ENCODE peak calls at places on chromosomes 4 and X, in eight cellular contexts. I is lower lobe of right lung, L is PC-9, P is GM23338, O is body of pancreas, U is glutamatergic neuron, E is OCI-LY7, Y is HepG2. A is an unnamed sample.

GRCh38 chr4:100075056-100075455 is 115.2 kb downstream of the DDIT4L start:
- DNase-seq in I (no peak), L (no peak), P (no peak), O (no peak), U (no peak), E (no peak), Y (no peak), A (no peak)

GRCh38 chr4:51866835-51867234 is 23.9 kb downstream of the DCUN1D4 start:
- DNase-seq in I (no peak), L (no peak), P (no peak), O (no peak), U (no peak), E (no peak), Y (no peak), A (no peak)

GRCh38 chr4:89303177-89303576 is 4.4 kb downstream of the GPRIN3 start:
- DNase-seq in I (peak; percentile 51), L (no peak), P (no peak), O (peak; percentile 50), U (no peak), E (no peak), Y (no peak), A (no peak)

GRCh38 chrX:67544871-67545771 is 1.3 kb downstream of the AR start:
- DNase-seq in I (peak; percentile 34), L (no peak), P (peak; percentile 30), O (no peak), U (peak; percentile 31), E (no peak), Y (no peak), A (peak; percentile 31)

GRCh38 chrX:105313596-105313995 is 93.1 kb upstream of the TEX13A start:
- DNase-seq in I (no peak), L (peak; percentile 70), P (no peak), O (no peak), U (no peak), E (no peak), Y (no peak), A (no peak)

GRCh38 chr4:132387060-132387459 is 762.0 kb upstream of the PCDH10 start:
- DNase-seq in I (no peak), L (no peak), P (no peak), O (no peak), U (no peak), E (no peak), Y (no peak), A (no peak)

GRCh38 chrX:125436855-125437254 is 117.2 kb downstream of the TEX13C start:
- DNase-seq in I (no peak), L (no peak), P (peak; percentile 50), O (no peak), U (no peak), E (peak; percentile 22), Y (no peak), A (no peak)

GRCh38 chr4:109979932-109980717 is 67.4 kb downstream of the EGF start:
- DNase-seq in I (no peak), L (no peak), P (no peak), O (no peak), U (no peak), E (no peak), Y (no peak), A (no peak)

GRCh38 chrX:9341305-9342201 is 123.3 kb upstream of the TBL1X start:
- DNase-seq in I (peak; percentile 82), L (peak; percentile 77), P (peak; percentile 50), O (peak; percentile 63), U (peak; percentile 40), E (peak; percentile 77), Y (no peak), A (no peak)

GRCh38 chr4:3331511-3332394 is 38.9 kb downstream of the RGS12 start:
- DNase-seq in I (no peak), L (no peak), P (no peak), O (no peak), U (no peak), E (no peak), Y (no peak), A (no peak)

GRCh38 chr4:65007841-65008439 is 598.7 kb upstream of the TECRL start:
- DNase-seq in I (no peak), L (no peak), P (peak; percentile 87), O (peak; percentile 15), U (no peak), E (peak; percentile 53), Y (peak; percentile 47), A (peak; percentile 40)

GRCh38 chr4:114378306-114378903 is 220.2 kb upstream of the UGT8 start:
- DNase-seq in I (no peak), L (no peak), P (no peak), O (peak; percentile 20), U (no peak), E (no peak), Y (no peak), A (no peak)

GRCh38 chrX:132022863-132023116 is 312 bp upstream of the STK26 start:
- DNase-seq in I (no peak), L (no peak), P (no peak), O (no peak), U (no peak), E (no peak), Y (no peak), A (no peak)

GRCh38 chrX:132023117-132023895 is at the start of gene STK26:
- DNase-seq in I (peak; percentile 83), L (peak; percentile 76), P (peak; percentile 77), O (peak; percentile 73), U (peak; percentile 60), E (peak; percentile 82), Y (peak; percentile 44), A (peak; percentile 71)

GRCh38 chrX:132025085-132025484 is 2.0 kb downstream of the STK26 start:
- DNase-seq in I (no peak), L (no peak), P (no peak), O (no peak), U (no peak), E (no peak), Y (peak; percentile 3), A (no peak)

GRCh38 chrX:132023896-132024386 is 839 bp downstream of the STK26 start:
- DNase-seq in I (peak; percentile 56), L (no peak), P (peak; percentile 60), O (no peak), U (no peak), E (peak; percentile 57), Y (no peak), A (no peak)

DNA sequence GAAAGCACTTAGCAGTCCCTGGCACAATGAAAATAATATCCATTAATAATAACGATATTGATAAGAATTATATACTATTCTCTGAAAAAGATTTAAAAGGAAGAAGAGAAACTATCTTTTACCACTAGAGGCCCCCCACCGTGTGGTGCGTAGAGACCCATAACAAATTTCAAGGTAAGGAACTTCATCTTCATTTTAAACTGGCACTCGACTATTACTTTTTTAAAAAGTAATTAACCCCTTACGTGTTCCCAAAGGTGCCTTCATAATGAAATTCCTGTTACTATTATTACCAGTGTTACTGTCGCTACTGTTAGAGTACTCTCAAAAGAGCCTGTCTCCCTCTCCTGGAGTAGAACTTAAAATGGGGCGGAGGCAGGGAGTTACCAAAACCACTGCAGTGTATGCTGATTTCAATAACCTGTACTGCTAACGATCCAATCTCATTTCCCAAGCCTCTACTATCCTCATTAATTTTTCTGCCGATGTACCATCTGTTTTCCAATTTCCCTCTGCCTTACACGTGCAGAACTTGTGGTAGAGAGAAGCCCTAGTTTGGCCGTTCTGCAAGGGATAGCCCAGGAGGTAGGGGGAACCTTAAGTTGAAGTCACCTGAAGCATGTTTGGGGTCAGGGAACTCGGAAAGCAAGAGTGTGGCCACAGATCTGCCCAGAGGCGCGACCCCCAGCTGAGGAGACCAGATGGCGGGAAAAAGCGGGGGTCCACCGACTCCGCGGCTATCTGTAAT is 813 bp upstream of the STK26 start:
- DNase-seq in I (no peak), L (no peak), P (peak; percentile 14), O (no peak), U (no peak), E (peak; percentile 31), Y (peak; percentile 2), A (no peak)
- TF ChIP-seq CTCF in I (peak; percentile 13), L (peak; percentile 64), P (peak; percentile 10), O (no peak), U (no peak), E (peak; percentile 78), Y (no peak), A (no peak)

DNA sequence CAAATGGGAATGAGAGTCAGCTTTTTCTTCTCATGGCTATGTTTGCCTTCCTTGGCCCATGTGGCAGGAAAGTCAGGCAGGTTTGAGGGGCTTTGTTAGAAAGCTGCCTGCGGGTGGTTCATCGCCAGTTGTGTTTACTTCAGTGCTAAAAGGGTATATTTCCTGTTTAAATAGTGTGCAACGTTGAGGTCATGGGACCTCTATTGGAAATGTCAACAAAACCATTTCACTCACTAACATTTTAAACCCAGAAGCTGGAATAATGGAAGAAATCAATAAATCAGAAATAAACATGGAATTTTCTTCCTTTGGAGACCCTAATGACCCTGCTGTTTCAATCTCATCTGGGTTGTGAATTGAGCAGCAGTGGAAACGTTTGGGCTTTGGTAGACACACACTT is 185.8 kb downstream of the ANKRD50 start:
- DNase-seq in I (no peak), L (no peak), P (no peak), O (no peak), U (no peak), E (no peak), Y (peak; percentile 76), A (no peak)
- TF ChIP-seq CTCF in I (no peak), L (no peak), P (no peak), O (no peak), U (no peak), E (no peak), Y (no peak), A (no peak)

DNA sequence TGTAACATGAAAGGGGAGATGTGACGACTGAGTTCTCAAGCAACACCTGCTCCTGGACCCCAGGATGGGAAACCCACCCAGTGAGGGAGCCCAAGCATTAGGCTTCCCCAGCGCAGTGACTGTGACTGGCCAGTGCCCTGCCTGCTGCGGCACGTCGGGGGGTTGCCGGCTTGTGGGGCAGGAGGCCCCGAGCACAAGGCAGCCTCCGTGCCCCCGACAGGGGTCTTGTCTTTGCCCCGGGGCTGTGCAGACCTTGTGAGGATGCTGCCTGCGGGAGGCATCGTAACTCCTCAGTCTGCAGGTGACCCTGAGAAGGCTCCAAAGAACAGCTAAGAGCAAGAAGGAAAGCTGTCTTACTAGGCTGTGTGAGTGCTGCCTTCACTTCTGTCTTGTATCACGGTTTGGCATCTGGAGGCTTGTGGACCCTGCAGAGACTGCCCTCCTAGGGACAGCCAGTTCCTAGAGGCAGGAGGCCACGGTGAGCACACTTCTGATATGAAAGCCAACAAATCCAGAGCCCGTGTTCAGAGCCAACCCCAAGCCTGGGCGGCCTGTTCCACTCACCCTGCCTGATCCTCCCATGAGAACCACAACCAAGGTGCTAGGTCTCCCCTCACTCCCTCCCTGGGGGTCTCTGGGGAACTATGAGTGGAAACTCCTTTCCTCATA is 47.7 kb downstream of the FGFRL1 start:
- DNase-seq in I (no peak), L (no peak), P (no peak), O (no peak), U (no peak), E (no peak), Y (no peak), A (no peak)
- TF ChIP-seq CTCF in I (no peak), L (no peak), P (no peak), O (no peak), U (no peak), E (no peak), Y (no peak), A (no peak)

DNA sequence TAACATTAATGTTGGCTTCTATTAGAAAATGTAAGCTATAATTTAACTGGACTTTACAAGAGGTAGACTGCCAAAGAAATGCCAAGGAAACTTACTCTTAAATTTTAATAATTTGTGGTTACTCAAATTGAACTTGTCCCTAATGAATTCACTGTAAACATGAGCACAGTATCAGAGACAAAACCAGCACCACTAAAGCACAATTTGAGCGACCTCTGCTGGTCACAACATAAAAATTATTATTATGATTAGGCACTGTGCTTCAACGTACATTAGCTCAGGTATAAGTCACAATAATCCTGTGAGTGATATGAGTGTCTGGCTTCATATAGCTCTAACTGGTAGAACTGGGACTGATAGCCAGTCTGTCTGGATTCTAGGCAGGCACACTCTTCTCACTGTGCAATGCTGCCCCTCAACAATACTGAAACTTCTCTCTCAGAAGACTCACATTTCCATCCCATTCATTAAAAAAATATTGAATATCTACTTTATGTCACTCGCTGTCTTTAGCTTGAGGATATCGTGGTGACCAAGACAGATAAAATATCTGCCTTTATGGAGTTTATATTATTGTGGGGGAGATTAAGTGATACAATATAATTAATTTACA is 8.0 kb downstream of the NUDT6 start:
- DNase-seq in I (no peak), L (no peak), P (peak; percentile 43), O (no peak), U (no peak), E (peak; percentile 65), Y (peak; percentile 43), A (peak; percentile 16)
- TF ChIP-seq CTCF in I (peak; percentile 39), L (peak; percentile 55), P (peak; percentile 73), O (peak; percentile 17), U (peak; percentile 43), E (peak; percentile 88), Y (peak; percentile 79), A (peak; percentile 42)